ENCODE peak calls at places on chromosomes 12 and 14, in six cellular contexts. H is esophagus squamous epithelium; A is stimulated activated CD4-positive, alpha-beta T cell treated with anti-CD3 and anti-CD28 coated beads, Interleukin-15, amount 100 ng/mL, for 1 hour; I is keratinocyte; M is AG09309; G is OCI-M1. Y is an unnamed sample.

GRCh38 chr14:58944226-58944769 is 244.2 kb upstream of the DAAM1 start:
- DNase-seq in H (no peak), A (no peak), I (no peak), M (no peak), G (no peak), Y (no peak)

GRCh38 chr12:108306014-108306501 is 33.1 kb downstream of the CMKLR1 start:
- DNase-seq in H (no peak), A (no peak), I (no peak), M (peak; percentile 90), G (no peak), Y (no peak)

GRCh38 chr14:90453401-90453951 is 56.6 kb downstream of the CALM1 start:
- DNase-seq in H (no peak), A (no peak), I (no peak), M (no peak), G (no peak), Y (no peak)

GRCh38 chr14:90676859-90677258 is 139.4 kb downstream of the TTC7B start:
- DNase-seq in H (no peak), A (no peak), I (no peak), M (no peak), G (no peak), Y (no peak)

GRCh38 chr14:104682107-104682593 is 7.3 kb upstream of the INF2 start:
- DNase-seq in H (no peak), A (no peak), I (no peak), M (no peak), G (no peak), Y (no peak)

GRCh38 chr12:123095074-123095694 is 55.7 kb downstream of the PITPNM2 start:
- DNase-seq in H (no peak), A (no peak), I (no peak), M (no peak), G (no peak), Y (no peak)

GRCh38 chr14:20836668-20837338 is 34.2 kb upstream of the RNASE1 start:
- DNase-seq in H (no peak), A (no peak), I (no peak), M (no peak), G (peak; percentile 19), Y (peak; percentile 63)

GRCh38 chr14:60981626-60982455 is 796 bp downstream of the SLC38A6 start:
- DNase-seq in H (no peak), A (no peak), I (no peak), M (peak; percentile 80), G (peak; percentile 71), Y (peak; percentile 45)

GRCh38 chr12:47591795-47592194 is 114.0 kb downstream of the RPAP3 start:
- DNase-seq in H (no peak), A (no peak), I (no peak), M (no peak), G (no peak), Y (no peak)

GRCh38 chr12:78385541-78385940 is 479.0 kb upstream of the SYT1 start:
- DNase-seq in H (no peak), A (no peak), I (no peak), M (peak; percentile 17), G (no peak), Y (no peak)

GRCh38 chr12:47033081-47033480 is 46.3 kb upstream of the PCED1B start:
- DNase-seq in H (no peak), A (no peak), I (no peak), M (no peak), G (no peak), Y (no peak)

Y was measured in HepG2.